ENCODE peak calls at places on chromosomes 12 and 14, in five cellular contexts. U, B, O, C and V are unnamed samples.

GRCh38 chr14:51614707-51615106 is 37.0 kb upstream of the FRMD6 start:
- DNase-seq in U (no peak), B (no peak), O (no peak), C (no peak), V (no peak)

GRCh38 chr14:32319368-32320049 is 9.6 kb upstream of the AKAP6 start:
- DNase-seq in U (no peak), B (no peak), O (peak; percentile 78), C (no peak), V (no peak)

GRCh38 chr12:1839956-1840550 is 19.7 kb downstream of the LRTM2 start:
- DNase-seq in U (no peak), B (no peak), O (no peak), C (no peak), V (no peak)

GRCh38 chr12:107891967-107892366 is 117.5 kb downstream of the ASCL4 start:
- DNase-seq in U (no peak), B (no peak), O (no peak), C (no peak), V (no peak)

GRCh38 chr14:52885230-52885629 is 65.6 kb downstream of the FERMT2 start:
- DNase-seq in U (no peak), B (no peak), O (no peak), C (no peak), V (no peak)

GRCh38 chr12:3959799-3960560 is 86.8 kb upstream of the PARP11 start:
- DNase-seq in U (no peak), B (no peak), O (no peak), C (peak; percentile 40), V (no peak)

GRCh38 chr12:19700969-19701368 is 261.7 kb downstream of the AEBP2 start:
- DNase-seq in U (no peak), B (no peak), O (no peak), C (no peak), V (no peak)

GRCh38 chr12:10140001-10140400 is 10.0 kb upstream of the CLEC7A start:
- DNase-seq in U (no peak), B (no peak), O (no peak), C (peak; percentile 33), V (no peak)

GRCh38 chr14:52067873-52068740 is 752 bp downstream of the NID2 start:
- DNase-seq in U (no peak), B (no peak), O (no peak), C (peak; percentile 56), V (peak; percentile 70)

GRCh38 chr12:29148065-29148957 is 767 bp upstream of the FAR2 start:
- DNase-seq in U (no peak), B (no peak), O (no peak), C (peak; percentile 73), V (no peak)

GRCh38 chr12:966715-967114 is 17.2 kb upstream of the RAD52 start:
- DNase-seq in U (no peak), B (no peak), O (no peak), C (no peak), V (no peak)

GRCh38 chr12:95216704-95217376 is 427 bp downstream of the FGD6 start:
- DNase-seq in U (no peak), B (no peak), O (no peak), C (no peak), V (no peak)

GRCh38 chr14:32702571-32702970 is 236.1 kb upstream of the NPAS3 start:
- DNase-seq in U (no peak), B (no peak), O (peak; percentile 45), C (peak; percentile 50), V (no peak)

GRCh38 chr12:122336015-122336946 is 70.0 kb upstream of the VPS33A start:
- DNase-seq in U (no peak), B (no peak), O (no peak), C (no peak), V (no peak)

GRCh38 chr14:35333347-35333730 is 41.2 kb downstream of the PSMA6 start:
- DNase-seq in U (no peak), B (no peak), O (no peak), C (no peak), V (no peak)

GRCh38 chr12:115847398-115847797 is 430.1 kb downstream of the MED13L start:
- DNase-seq in U (no peak), B (no peak), O (no peak), C (no peak), V (no peak)

GRCh38 chr14:99733551-99734405 is 49.7 kb downstream of the CYP46A1 start:
- DNase-seq in U (peak; percentile 20), B (no peak), O (no peak), C (peak; percentile 54), V (no peak)

GRCh38 chr12:28025821-28026505 is 53.4 kb upstream of the PTHLH start:
- DNase-seq in U (no peak), B (no peak), O (no peak), C (no peak), V (no peak)

GRCh38 chr14:96357216-96357615 is 5.9 kb downstream of the ATG2B start:
- DNase-seq in U (no peak), B (no peak), O (no peak), C (no peak), V (no peak)

GRCh38 chr14:34356267-34356660 is 105.8 kb downstream of the SPTSSA start:
- DNase-seq in U (no peak), B (no peak), O (no peak), C (no peak), V (no peak)

GRCh38 chr14:68749487-68750475 is 43.1 kb downstream of the ZFP36L1 start:
- DNase-seq in U (no peak), B (no peak), O (no peak), C (peak; percentile 7), V (no peak)

GRCh38 chr12:122096591-122097149 is 18.1 kb downstream of the MLXIP start:
- DNase-seq in U (no peak), B (no peak), O (peak; percentile 93), C (peak; percentile 47), V (no peak)

GRCh38 chr14:106605548-106606448 is 1079.4 kb downstream of the TMEM121 start:
- DNase-seq in U (no peak), B (no peak), O (no peak), C (peak; percentile 33), V (no peak)

GRCh38 chr14:40760703-40761102 is 846.0 kb upstream of the LRFN5 start:
- DNase-seq in U (no peak), B (no peak), O (no peak), C (no peak), V (no peak)

GRCh38 chr12:53756300-53757094 is 4.7 kb upstream of the CISTR start:
- DNase-seq in U (no peak), B (no peak), O (no peak), C (no peak), V (no peak)

GRCh38 chr12:53754196-53754595 is 2.4 kb upstream of the CISTR start:
- DNase-seq in U (no peak), B (no peak), O (no peak), C (no peak), V (no peak)

GRCh38 chr12:53757095-53757770 is 5.5 kb upstream of the CISTR start:
- DNase-seq in U (peak; percentile 79), B (no peak), O (no peak), C (peak; percentile 79), V (peak; percentile 88)

GRCh38 chr12:53754633-53755261 is 3.0 kb upstream of the CISTR start:
- DNase-seq in U (no peak), B (no peak), O (no peak), C (no peak), V (no peak)

GRCh38 chr12:53755451-53756290 is 3.9 kb upstream of the CISTR start:
- DNase-seq in U (no peak), B (no peak), O (no peak), C (no peak), V (no peak)
- TF ChIP-seq CTCF in U (no peak), B (no peak), O (peak; percentile 3), C (no peak), V (no peak)

GRCh38 chr12:75698052-75698451 is 186.6 kb upstream of the KRR1 start:
- DNase-seq in U (no peak), B (no peak), O (no peak), C (no peak), V (no peak)
- TF ChIP-seq CTCF in U (no peak), B (no peak), O (no peak), C (no peak), V (peak; percentile 31)

DNA sequence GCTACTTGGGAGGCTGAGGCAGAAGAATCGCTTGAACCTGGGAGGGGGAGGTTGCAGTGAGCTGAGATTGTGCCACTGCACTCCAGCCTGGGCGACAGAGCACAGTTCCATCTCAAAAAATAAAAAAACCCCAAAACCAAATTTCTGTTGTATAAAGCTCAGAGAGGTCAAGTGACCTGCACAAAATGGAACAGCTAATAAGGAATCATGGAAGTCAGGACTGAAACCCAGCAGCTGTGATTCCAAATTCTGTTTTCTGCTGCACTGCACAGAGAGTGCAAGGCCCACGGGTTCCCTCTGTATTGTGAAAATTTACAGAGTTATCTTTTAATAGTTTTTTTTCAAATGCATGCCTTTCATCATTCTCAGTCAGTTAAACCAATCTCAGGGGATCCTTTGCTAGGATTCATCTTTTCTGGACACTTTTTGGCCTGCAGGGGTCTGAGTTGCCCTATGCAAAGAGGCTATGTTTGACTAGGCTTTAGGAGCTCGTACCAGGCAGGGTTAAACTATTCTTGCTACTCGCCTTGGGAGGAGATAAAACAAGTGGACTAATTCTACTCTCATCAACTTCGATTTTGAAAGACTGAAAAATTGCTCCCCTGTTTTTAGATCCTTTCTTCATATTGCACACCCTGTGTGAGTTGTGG is 26.1 kb upstream of the AACS start:
- DNase-seq in U (no peak), B (no peak), O (no peak), C (no peak), V (no peak)
- TF ChIP-seq CTCF in U (no peak), B (no peak), O (peak; percentile 9), C (no peak), V (peak; percentile 31)

GRCh38 chr12:39272934-39273770 is 169.8 kb downstream of the KIF21A start:
- DNase-seq in U (no peak), B (no peak), O (no peak), C (no peak), V (no peak)
- TF ChIP-seq CTCF in U (no peak), B (peak; percentile 7), O (peak; percentile 62), C (peak; percentile 63), V (peak; percentile 82)